ENCODE peak calls at places on chromosomes 16 and 17, in seven cellular contexts. M is GM20000, C is heart left ventricle, E is Caco-2, Q is fibroblast of the aortic adventitia, P is GM13977, R is heart right ventricle. G is an unnamed sample.

GRCh38 chr17:1730345-1731193 is 6.1 kb downstream of the WDR81 start:
- DNase-seq in M (no peak), C (peak; percentile 89), E (no peak), Q (peak; percentile 91), P (no peak), R (peak; percentile 86), G (no peak)

GRCh38 chr17:48054238-48055185 is 6.4 kb downstream of the NFE2L1 start:
- DNase-seq in M (no peak), C (peak; percentile 85), E (no peak), Q (peak; percentile 84), P (peak; percentile 12), R (peak; percentile 73), G (no peak)

GRCh38 chr17:4854181-4854681 is 21.1 kb downstream of the MINK1 start:
- DNase-seq in M (no peak), C (no peak), E (peak; percentile 70), Q (peak; percentile 24), P (no peak), R (no peak), G (no peak)

GRCh38 chr16:83606486-83607030 is 201.2 kb upstream of the HSBP1 start:
- DNase-seq in M (no peak), C (no peak), E (no peak), Q (no peak), P (no peak), R (no peak), G (no peak)

GRCh38 chr17:73575470-73576235 is 68.6 kb downstream of the SDK2 start:
- DNase-seq in M (no peak), C (no peak), E (no peak), Q (no peak), P (no peak), R (no peak), G (no peak)

GRCh38 chr17:55794681-55795080 is 43.8 kb downstream of the PCTP start:
- DNase-seq in M (no peak), C (no peak), E (no peak), Q (no peak), P (no peak), R (no peak), G (no peak)

GRCh38 chr17:6303664-6304063 is 131.3 kb downstream of the AIPL1 start:
- DNase-seq in M (peak; percentile 34), C (no peak), E (no peak), Q (peak; percentile 8), P (peak; percentile 15), R (peak; percentile 25), G (no peak)

GRCh38 chr16:86229866-86230656 is 280.3 kb upstream of the FOXF1 start:
- DNase-seq in M (no peak), C (no peak), E (peak; percentile 14), Q (no peak), P (no peak), R (no peak), G (no peak)

GRCh38 chr17:55089955-55090573 is 121.5 kb downstream of the STXBP4 start:
- DNase-seq in M (peak; percentile 42), C (no peak), E (no peak), Q (peak; percentile 15), P (peak; percentile 41), R (no peak), G (peak; percentile 74)

GRCh38 chr17:21303441-21304065 is 19.0 kb downstream of the MAP2K3 start:
- DNase-seq in M (no peak), C (peak; percentile 25), E (no peak), Q (no peak), P (peak; percentile 50), R (no peak), G (no peak)

GRCh38 chr17:21452377-21453143 is 76.4 kb downstream of the KCNJ12 start:
- DNase-seq in M (no peak), C (peak; percentile 61), E (no peak), Q (peak; percentile 79), P (no peak), R (peak; percentile 50), G (no peak)

GRCh38 chr16:57593990-57594389 is 34.4 kb upstream of the ADGRG1 start:
- DNase-seq in M (no peak), C (no peak), E (no peak), Q (no peak), P (no peak), R (no peak), G (no peak)

GRCh38 chr17:39484178-39484577 is 22.9 kb downstream of the CDK12 start:
- DNase-seq in M (peak; percentile 69), C (no peak), E (no peak), Q (no peak), P (peak; percentile 72), R (no peak), G (peak; percentile 49)

GRCh38 chr17:39618252-39618913 is 8.4 kb upstream of the PPP1R1B start:
- DNase-seq in M (no peak), C (no peak), E (no peak), Q (peak; percentile 9), P (no peak), R (no peak), G (no peak)

GRCh38 chr17:71472809-71473789 is 647.7 kb upstream of the SOX9 start:
- DNase-seq in M (peak; percentile 32), C (no peak), E (peak; percentile 43), Q (peak; percentile 57), P (peak; percentile 42), R (peak; percentile 6), G (peak; percentile 7)

GRCh38 chr17:8681175-8681949 is 50.8 kb upstream of the MYH10 start:
- DNase-seq in M (no peak), C (no peak), E (no peak), Q (peak; percentile 98), P (no peak), R (peak; percentile 31), G (no peak)

GRCh38 chr17:69103557-69104233 is 38.0 kb downstream of the ABCA6 start:
- DNase-seq in M (no peak), C (no peak), E (peak; percentile 89), Q (no peak), P (no peak), R (no peak), G (no peak)

GRCh38 chr17:41697122-41697962 is 8.7 kb downstream of the EIF1 start:
- DNase-seq in M (no peak), C (peak; percentile 74), E (no peak), Q (peak; percentile 67), P (no peak), R (peak; percentile 80), G (no peak)

GRCh38 chr16:56338566-56339318 is 86.6 kb downstream of the AMFR start:
- DNase-seq in M (no peak), C (no peak), E (no peak), Q (no peak), P (no peak), R (no peak), G (no peak)

GRCh38 chr17:13885953-13886889 is 183.1 kb upstream of the COX10 start:
- DNase-seq in M (no peak), C (peak; percentile 79), E (no peak), Q (no peak), P (no peak), R (peak; percentile 64), G (no peak)

GRCh38 chr17:35752471-35752870 is 568 bp downstream of the GAS2L2 start:
- DNase-seq in M (no peak), C (no peak), E (no peak), Q (no peak), P (no peak), R (no peak), G (no peak)

GRCh38 chr16:106623-107324 is 28.7 kb downstream of the MPG start:
- DNase-seq in M (peak; percentile 79), C (no peak), E (peak; percentile 54), Q (peak; percentile 90), P (peak; percentile 81), R (peak; percentile 53), G (peak; percentile 51)

GRCh38 chr16:2966803-2967184 is 2.4 kb upstream of the PAQR4 start:
- DNase-seq in M (no peak), C (no peak), E (no peak), Q (no peak), P (no peak), R (no peak), G (no peak)
- TF ChIP-seq CTCF in M (peak; percentile 13), C (no peak), E (no peak), Q (no peak), P (no peak), R (no peak), G (no peak)

GRCh38 chr17:307741-308507 is 44.7 kb downstream of the RPH3AL start:
- DNase-seq in M (no peak), C (peak; percentile 40), E (no peak), Q (peak; percentile 4), P (no peak), R (peak; percentile 62), G (no peak)

GRCh38 chr17:310111-311010 is 42.2 kb downstream of the RPH3AL start:
- DNase-seq in M (no peak), C (peak; percentile 13), E (no peak), Q (no peak), P (no peak), R (no peak), G (no peak)

GRCh38 chr17:311119-311848 is 41.3 kb downstream of the RPH3AL start:
- DNase-seq in M (no peak), C (peak; percentile 15), E (no peak), Q (no peak), P (no peak), R (no peak), G (no peak)

GRCh38 chr17:307295-307691 is 45.3 kb downstream of the RPH3AL start:
- DNase-seq in M (no peak), C (peak; percentile 24), E (no peak), Q (no peak), P (no peak), R (no peak), G (no peak)

GRCh38 chr17:309361-309888 is 43.2 kb downstream of the RPH3AL start:
- DNase-seq in M (no peak), C (peak; percentile 25), E (peak; percentile 65), Q (no peak), P (no peak), R (no peak), G (no peak)
- TF ChIP-seq CTCF in M (no peak), C (peak; percentile 53), E (peak; percentile 98), Q (no peak), P (peak; percentile 13), R (peak; percentile 59), G (peak; percentile 56)

GRCh38 chr17:27402943-27403342 is 53.3 kb upstream of the KSR1 start:
- DNase-seq in M (no peak), C (no peak), E (no peak), Q (no peak), P (no peak), R (no peak), G (no peak)

GRCh38 chr17:27403480-27404005 is 52.7 kb upstream of the KSR1 start:
- DNase-seq in M (no peak), C (no peak), E (no peak), Q (no peak), P (no peak), R (no peak), G (no peak)

GRCh38 chr17:27408891-27409290 is 47.4 kb upstream of the KSR1 start:
- DNase-seq in M (no peak), C (no peak), E (no peak), Q (peak; percentile 42), P (no peak), R (no peak), G (no peak)

GRCh38 chr17:27413295-27413694 is 43.0 kb upstream of the KSR1 start:
- DNase-seq in M (no peak), C (no peak), E (no peak), Q (no peak), P (no peak), R (no peak), G (no peak)

GRCh38 chr17:27407916-27408846 is 48.1 kb upstream of the KSR1 start:
- DNase-seq in M (no peak), C (no peak), E (no peak), Q (peak; percentile 85), P (no peak), R (no peak), G (no peak)
- TF ChIP-seq CTCF in M (no peak), C (no peak), E (no peak), Q (no peak), P (no peak), R (no peak), G (no peak)

GRCh38 chr16:5025171-5025632 is 8.5 kb downstream of the NAGPA start:
- DNase-seq in M (no peak), C (no peak), E (no peak), Q (no peak), P (no peak), R (peak; percentile 33), G (no peak)
- TF ChIP-seq CTCF in M (no peak), C (peak; percentile 24), E (peak; percentile 26), Q (peak; percentile 29), P (peak; percentile 26), R (peak; percentile 52), G (peak; percentile 26)